ENCODE peak calls at places on chromosomes 16 and 17, in six cellular contexts. E, V, Z, K, H and G are unnamed samples.

GRCh38 chr16:24721830-24722238 is 7.6 kb upstream of the TNRC6A start:
- DNase-seq in E (no peak), V (no peak), Z (no peak), K (no peak), H (no peak), G (peak; percentile 9)

GRCh38 chr17:70136131-70136530 is 33.2 kb upstream of the KCNJ2 start:
- DNase-seq in E (no peak), V (no peak), Z (no peak), K (no peak), H (no peak), G (no peak)

GRCh38 chr16:48676836-48677235 is 66.9 kb upstream of the N4BP1 start:
- DNase-seq in E (no peak), V (no peak), Z (no peak), K (no peak), H (no peak), G (no peak)

GRCh38 chr17:72349508-72350472 is 229.0 kb downstream of the SOX9 start:
- DNase-seq in E (no peak), V (no peak), Z (no peak), K (no peak), H (no peak), G (no peak)

GRCh38 chr17:31433091-31433790 is 41.8 kb downstream of the RAB11FIP4 start:
- DNase-seq in E (no peak), V (no peak), Z (peak; percentile 40), K (no peak), H (no peak), G (peak; percentile 31)

GRCh38 chr17:28498652-28499365 is 7.3 kb upstream of the FOXN1 start:
- DNase-seq in E (no peak), V (no peak), Z (no peak), K (no peak), H (no peak), G (no peak)

GRCh38 chr17:29566473-29567361 is at the start of gene ABHD15:
- DNase-seq in E (peak; percentile 36), V (peak; percentile 93), Z (peak; percentile 64), K (peak; percentile 91), H (peak; percentile 56), G (peak; percentile 50)

GRCh38 chr17:65568918-65569317 is 7.5 kb upstream of the AXIN2 start:
- DNase-seq in E (no peak), V (peak; percentile 37), Z (no peak), K (no peak), H (no peak), G (no peak)

GRCh38 chr17:55540414-55541091 is 29.3 kb upstream of the SMIM36 start:
- DNase-seq in E (no peak), V (no peak), Z (no peak), K (no peak), H (no peak), G (no peak)

GRCh38 chr17:74186498-74186897 is 17.0 kb upstream of the RPL38 start:
- DNase-seq in E (no peak), V (no peak), Z (no peak), K (peak; percentile 63), H (no peak), G (no peak)
- H3K4me3 ChIP-seq in E (no peak overlapping the region), V (no peak overlapping the region), Z (no peak overlapping the region), K (no peak overlapping the region), H (no peak overlapping the region), G (no peak overlapping the region)

GRCh38 chr17:20095366-20096080 is 86.4 kb downstream of the SPECC1 start:
- DNase-seq in E (peak; percentile 62), V (no peak), Z (no peak), K (peak; percentile 90), H (peak; percentile 72), G (no peak)
- H3K4me3 ChIP-seq in E (no peak overlapping the region), V (no peak overlapping the region), Z (no peak overlapping the region), K (no peak overlapping the region), H (no peak overlapping the region), G (no peak overlapping the region)

DNA sequence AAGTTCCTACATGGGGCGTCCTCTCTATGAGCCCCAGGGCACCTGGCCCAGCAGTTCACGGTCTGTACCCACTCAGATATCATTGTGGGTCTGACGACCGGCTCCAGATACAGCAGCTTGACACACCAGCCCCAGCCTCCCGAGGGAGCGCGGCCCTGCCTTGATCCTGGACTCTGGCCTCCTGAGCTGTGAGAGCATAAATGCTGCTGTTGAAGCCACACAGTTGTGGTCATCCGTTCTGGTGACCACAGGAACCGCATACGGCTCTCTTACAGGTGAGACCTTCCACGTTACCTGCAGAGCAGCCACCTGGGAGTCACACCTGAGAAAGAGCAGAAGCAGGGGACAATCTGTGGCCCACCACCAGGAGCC is 209.2 kb downstream of the RBFOX3 start:
- DNase-seq in E (no peak), V (no peak), Z (no peak), K (no peak), H (no peak), G (no peak)
- H3K4me3 ChIP-seq in E (no peak overlapping the region), V (no peak overlapping the region), Z (no peak overlapping the region), K (no peak overlapping the region), H (no peak overlapping the region), G (no peak overlapping the region)

GRCh38 chr17:17150450-17150804 is 55.7 kb downstream of the PLD6 start:
- DNase-seq in E (no peak), V (no peak), Z (no peak), K (no peak), H (no peak), G (no peak)
- H3K4me3 ChIP-seq in E (no peak overlapping the region), V (no peak overlapping the region), Z (no peak overlapping the region), K (no peak overlapping the region), H (no peak overlapping the region), G (no peak overlapping the region)

DNA sequence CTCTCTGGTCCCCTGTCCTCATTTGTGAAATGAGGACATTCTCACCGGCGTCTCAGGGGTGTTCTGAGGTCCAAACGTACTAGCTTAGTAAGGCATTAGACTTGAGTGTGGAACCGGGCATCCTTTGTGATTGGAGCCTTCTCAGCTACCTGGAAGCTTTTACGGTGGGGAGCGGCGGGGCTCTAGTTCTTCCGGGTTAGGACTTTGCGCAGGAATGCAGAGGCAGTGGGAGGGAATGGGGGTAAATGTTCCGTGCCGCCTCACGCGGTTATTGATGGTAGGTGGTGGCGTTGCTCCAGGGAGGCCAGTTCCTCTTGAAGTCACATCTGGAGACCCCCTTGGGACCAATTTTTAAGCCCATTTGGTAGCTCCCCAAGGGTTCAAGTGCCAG is 113.6 kb downstream of the SNX29 start:
- DNase-seq in E (no peak), V (no peak), Z (no peak), K (peak; percentile 57), H (peak; percentile 23), G (no peak)
- H3K4me3 ChIP-seq in E (no peak overlapping the region), V (no peak overlapping the region), Z (no peak overlapping the region), K (no peak overlapping the region), H (no peak overlapping the region), G (peak overlapping the region; percentile 16)

DNA sequence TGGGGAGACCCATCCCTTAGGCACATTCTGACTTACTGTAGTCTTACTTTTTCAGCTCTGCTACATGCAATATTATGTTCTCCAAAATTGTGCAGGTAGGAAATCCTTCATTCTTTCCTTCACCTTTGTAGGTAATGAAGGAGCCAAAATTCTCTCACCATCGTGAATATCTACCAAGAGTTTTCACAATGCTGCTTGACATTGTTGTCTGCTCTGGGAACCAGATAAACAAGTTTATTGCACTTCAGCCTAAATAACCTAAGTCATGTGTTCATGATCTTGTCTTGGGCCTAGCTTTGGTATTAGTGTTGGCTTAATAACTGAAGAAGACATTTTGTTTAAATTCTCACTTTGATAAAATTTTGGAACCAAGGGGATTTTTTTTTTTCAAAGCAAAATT is 110.8 kb upstream of the ELAC2 start:
- DNase-seq in E (no peak), V (no peak), Z (no peak), K (no peak), H (no peak), G (no peak)
- H3K4me3 ChIP-seq in E (no peak overlapping the region), V (no peak overlapping the region), Z (no peak overlapping the region), K (no peak overlapping the region), H (no peak overlapping the region), G (no peak overlapping the region)

GRCh38 chr16:85648070-85648714 is 35.1 kb downstream of the GSE1 start:
- DNase-seq in E (no peak), V (no peak), Z (no peak), K (no peak), H (no peak), G (no peak)
- H3K4me3 ChIP-seq in E (no peak overlapping the region), V (no peak overlapping the region), Z (no peak overlapping the region), K (no peak overlapping the region), H (no peak overlapping the region), G (no peak overlapping the region)